ENCODE peak calls at places on chromosomes 16 and 17, in five cellular contexts. One of them, this sample, is unnamed.

GRCh38 chr17:43987131-43988021 is 17.0 kb upstream of the NAGS start:
- DNase-seq in prostate gland: no peak
- DNase-seq in substantia nigra: no peak
- DNase-seq in cardiac fibroblast: no peak
- DNase-seq in HFF-Myc: no peak
- DNase-seq in this sample: no peak

GRCh38 chr16:72202014-72202413 is 30.1 kb upstream of the PMFBP1 start:
- DNase-seq in prostate gland: no peak
- DNase-seq in substantia nigra: no peak
- DNase-seq in cardiac fibroblast: peak; percentile 33
- DNase-seq in HFF-Myc: no peak
- DNase-seq in this sample: no peak

GRCh38 chr16:14303654-14304394 is 232.7 kb downstream of the MRTFB start:
- DNase-seq in prostate gland: no peak
- DNase-seq in substantia nigra: no peak
- DNase-seq in cardiac fibroblast: no peak
- DNase-seq in HFF-Myc: no peak
- DNase-seq in this sample: no peak

GRCh38 chr17:31627960-31628359 is 231.1 kb downstream of the COPRS start:
- DNase-seq in prostate gland: no peak
- DNase-seq in substantia nigra: no peak
- DNase-seq in cardiac fibroblast: peak; percentile 88
- DNase-seq in HFF-Myc: peak; percentile 36
- DNase-seq in this sample: no peak

GRCh38 chr17:32383926-32384434 is 34.0 kb downstream of the ZNF207 start:
- DNase-seq in prostate gland: no peak
- DNase-seq in substantia nigra: no peak
- DNase-seq in cardiac fibroblast: no peak
- DNase-seq in HFF-Myc: no peak
- DNase-seq in this sample: no peak

GRCh38 chr17:48441231-48441711 is 11.3 kb upstream of the SKAP1 start:
- DNase-seq in prostate gland: no peak
- DNase-seq in substantia nigra: no peak
- DNase-seq in cardiac fibroblast: no peak
- DNase-seq in HFF-Myc: no peak
- DNase-seq in this sample: no peak

GRCh38 chr16:85733839-85734170 is 17.1 kb downstream of the C16orf74 start:
- DNase-seq in prostate gland: no peak
- DNase-seq in substantia nigra: no peak
- DNase-seq in cardiac fibroblast: peak; percentile 44
- DNase-seq in HFF-Myc: no peak
- DNase-seq in this sample: no peak

GRCh38 chr17:1870592-1870991 is 40.8 kb downstream of the RPA1 start:
- DNase-seq in prostate gland: no peak
- DNase-seq in substantia nigra: no peak
- DNase-seq in cardiac fibroblast: no peak
- DNase-seq in HFF-Myc: no peak
- DNase-seq in this sample: no peak

GRCh38 chr17:60142872-60143499 is 6.8 kb upstream of the CA4 start:
- DNase-seq in prostate gland: peak; percentile 77
- DNase-seq in substantia nigra: peak; percentile 82
- DNase-seq in cardiac fibroblast: peak; percentile 93
- DNase-seq in HFF-Myc: peak; percentile 87
- DNase-seq in this sample: peak; percentile 87

GRCh38 chr16:74184839-74185238 is 111.8 kb upstream of the PSMD7 start:
- DNase-seq in prostate gland: no peak
- DNase-seq in substantia nigra: no peak
- DNase-seq in cardiac fibroblast: no peak
- DNase-seq in HFF-Myc: no peak
- DNase-seq in this sample: no peak

GRCh38 chr16:29743827-29744531 is 1.8 kb downstream of the C16orf54 start:
- DNase-seq in prostate gland: peak; percentile 68
- DNase-seq in substantia nigra: no peak
- DNase-seq in cardiac fibroblast: no peak
- DNase-seq in HFF-Myc: no peak
- DNase-seq in this sample: no peak

GRCh38 chr17:62718420-62718819 is 89.7 kb downstream of the MARCHF10 start:
- DNase-seq in prostate gland: no peak
- DNase-seq in substantia nigra: no peak
- DNase-seq in cardiac fibroblast: peak; percentile 86
- DNase-seq in HFF-Myc: no peak
- DNase-seq in this sample: no peak

GRCh38 chr17:54408741-54409140 is 491.9 kb upstream of the TOM1L1 start:
- DNase-seq in prostate gland: no peak
- DNase-seq in substantia nigra: no peak
- DNase-seq in cardiac fibroblast: no peak
- DNase-seq in HFF-Myc: no peak
- DNase-seq in this sample: no peak

GRCh38 chr16:26457061-26457460 is 609.7 kb upstream of the C16orf82 start:
- DNase-seq in prostate gland: no peak
- DNase-seq in substantia nigra: no peak
- DNase-seq in cardiac fibroblast: no peak
- DNase-seq in HFF-Myc: no peak
- DNase-seq in this sample: no peak

GRCh38 chr16:77112701-77113100 is 78.3 kb upstream of the MON1B start:
- DNase-seq in prostate gland: no peak
- DNase-seq in substantia nigra: no peak
- DNase-seq in cardiac fibroblast: no peak
- DNase-seq in HFF-Myc: no peak
- DNase-seq in this sample: no peak

GRCh38 chr17:74632196-74632540 is 8.6 kb upstream of the CD300E start:
- DNase-seq in prostate gland: no peak
- DNase-seq in substantia nigra: no peak
- DNase-seq in cardiac fibroblast: no peak
- DNase-seq in HFF-Myc: no peak
- DNase-seq in this sample: no peak

GRCh38 chr17:78407387-78407990 is 29.0 kb downstream of the PGS1 start:
- DNase-seq in prostate gland: no peak
- DNase-seq in substantia nigra: no peak
- DNase-seq in cardiac fibroblast: no peak
- DNase-seq in HFF-Myc: no peak
- DNase-seq in this sample: no peak

GRCh38 chr17:4777969-4778760 is 6.5 kb downstream of the TM4SF5 start:
- DNase-seq in prostate gland: no peak
- DNase-seq in substantia nigra: no peak
- DNase-seq in cardiac fibroblast: peak; percentile 39
- DNase-seq in HFF-Myc: no peak
- DNase-seq in this sample: no peak

GRCh38 chr16:31537362-31537921 is 9.7 kb downstream of the AHSP start:
- DNase-seq in prostate gland: no peak
- DNase-seq in substantia nigra: no peak
- DNase-seq in cardiac fibroblast: no peak
- DNase-seq in HFF-Myc: no peak
- DNase-seq in this sample: no peak

This sample was measured in mucosa of descending colon.